ENCODE peak calls at places on chromosome 11, in eight cellular contexts. One of them, this sample, is unnamed.

GRCh38 chr11:71477637-71478011 is 24.6 kb downstream of the NADSYN1 start:
- DNase-seq in A549: no peak
- DNase-seq in endothelial cell: no peak
- DNase-seq in fibroblast of the aortic adventitia: no peak
- DNase-seq in GM12878: no peak
- DNase-seq in neural progenitor cell: peak; percentile 68
- DNase-seq in AG04450: no peak
- DNase-seq in IMR-90: no peak
- DNase-seq in this sample: no peak

GRCh38 chr11:32379714-32380113 is 55.6 kb downstream of the WT1 start:
- DNase-seq in IMR-90: no peak
- DNase-seq in neural progenitor cell: no peak
- DNase-seq in fibroblast of the aortic adventitia: no peak
- DNase-seq in AG04450: no peak
- DNase-seq in GM12878: no peak
- DNase-seq in endothelial cell: no peak
- DNase-seq in A549: no peak
- DNase-seq in this sample: no peak

GRCh38 chr11:117458275-117459120 is 130.8 kb downstream of the CEP164 start:
- DNase-seq in IMR-90: no peak
- DNase-seq in A549: no peak
- DNase-seq in neural progenitor cell: no peak
- DNase-seq in AG04450: no peak
- DNase-seq in endothelial cell: no peak
- DNase-seq in GM12878: no peak
- DNase-seq in fibroblast of the aortic adventitia: no peak
- DNase-seq in this sample: no peak

GRCh38 chr11:45142241-45142885 is 4.1 kb upstream of the PRDM11 start:
- DNase-seq in GM12878: no peak
- DNase-seq in endothelial cell: no peak
- DNase-seq in AG04450: no peak
- DNase-seq in neural progenitor cell: no peak
- DNase-seq in fibroblast of the aortic adventitia: peak; percentile 17
- DNase-seq in IMR-90: peak; percentile 28
- DNase-seq in A549: no peak
- DNase-seq in this sample: no peak

GRCh38 chr11:68411501-68411991 is 49.0 kb upstream of the PPP6R3 start:
- DNase-seq in A549: no peak
- DNase-seq in IMR-90: no peak
- DNase-seq in fibroblast of the aortic adventitia: no peak
- DNase-seq in endothelial cell: no peak
- DNase-seq in neural progenitor cell: no peak
- DNase-seq in AG04450: no peak
- DNase-seq in GM12878: no peak
- DNase-seq in this sample: no peak

GRCh38 chr11:34623463-34623862 is 2.6 kb downstream of the EHF start:
- DNase-seq in neural progenitor cell: no peak
- DNase-seq in AG04450: no peak
- DNase-seq in endothelial cell: no peak
- DNase-seq in fibroblast of the aortic adventitia: no peak
- DNase-seq in GM12878: no peak
- DNase-seq in IMR-90: no peak
- DNase-seq in A549: no peak
- DNase-seq in this sample: no peak

GRCh38 chr11:80542704-80543103 is 1101.9 kb upstream of the TENM4 start:
- DNase-seq in neural progenitor cell: no peak
- DNase-seq in A549: no peak
- DNase-seq in endothelial cell: no peak
- DNase-seq in GM12878: no peak
- DNase-seq in fibroblast of the aortic adventitia: no peak
- DNase-seq in AG04450: no peak
- DNase-seq in IMR-90: no peak
- DNase-seq in this sample: no peak

GRCh38 chr11:25927391-25927790 is 404.5 kb upstream of the ANO3 start:
- DNase-seq in fibroblast of the aortic adventitia: peak; percentile 1
- DNase-seq in GM12878: no peak
- DNase-seq in endothelial cell: no peak
- DNase-seq in AG04450: no peak
- DNase-seq in A549: no peak
- DNase-seq in neural progenitor cell: peak; percentile 78
- DNase-seq in IMR-90: no peak
- DNase-seq in this sample: no peak

GRCh38 chr11:75925785-75926164 is 110.8 kb downstream of the UVRAG start:
- DNase-seq in A549: no peak
- DNase-seq in IMR-90: peak; percentile 28
- DNase-seq in AG04450: no peak
- DNase-seq in fibroblast of the aortic adventitia: peak; percentile 26
- DNase-seq in endothelial cell: no peak
- DNase-seq in GM12878: no peak
- DNase-seq in neural progenitor cell: no peak
- DNase-seq in this sample: no peak

GRCh38 chr11:45328726-45329125 is 42.6 kb upstream of the SYT13 start:
- DNase-seq in A549: no peak
- DNase-seq in neural progenitor cell: no peak
- DNase-seq in GM12878: no peak
- DNase-seq in AG04450: no peak
- DNase-seq in fibroblast of the aortic adventitia: no peak
- DNase-seq in endothelial cell: no peak
- DNase-seq in IMR-90: no peak
- DNase-seq in this sample: no peak

GRCh38 chr11:8871283-8871775 is 39.7 kb upstream of the AKIP1 start:
- DNase-seq in IMR-90: peak; percentile 94
- DNase-seq in fibroblast of the aortic adventitia: peak; percentile 96
- DNase-seq in AG04450: peak; percentile 87
- DNase-seq in endothelial cell: peak; percentile 70
- DNase-seq in GM12878: no peak
- DNase-seq in neural progenitor cell: peak; percentile 87
- DNase-seq in A549: peak; percentile 73
- DNase-seq in this sample: peak; percentile 87

GRCh38 chr11:73288873-73289707 is 17.0 kb downstream of the P2RY6 start:
- DNase-seq in A549: peak; percentile 86
- DNase-seq in endothelial cell: peak; percentile 80
- DNase-seq in fibroblast of the aortic adventitia: peak; percentile 78
- DNase-seq in neural progenitor cell: peak; percentile 88
- DNase-seq in AG04450: no peak
- DNase-seq in IMR-90: peak; percentile 65
- DNase-seq in GM12878: peak; percentile 70
- DNase-seq in this sample: peak; percentile 19

GRCh38 chr11:37907461-37908223 is 1309.6 kb upstream of the RAG2 start:
- DNase-seq in endothelial cell: no peak
- DNase-seq in neural progenitor cell: no peak
- DNase-seq in AG04450: no peak
- DNase-seq in GM12878: no peak
- DNase-seq in IMR-90: no peak
- DNase-seq in fibroblast of the aortic adventitia: no peak
- DNase-seq in A549: no peak
- DNase-seq in this sample: no peak

GRCh38 chr11:121249039-121249663 is 43.4 kb upstream of the SC5D start:
- DNase-seq in IMR-90: peak; percentile 48
- DNase-seq in A549: peak; percentile 9
- DNase-seq in fibroblast of the aortic adventitia: peak; percentile 59
- DNase-seq in AG04450: no peak
- DNase-seq in neural progenitor cell: peak; percentile 51
- DNase-seq in endothelial cell: no peak
- DNase-seq in GM12878: no peak
- DNase-seq in this sample: peak; percentile 1

GRCh38 chr11:122193457-122193856 is 77.4 kb upstream of the BLID start:
- DNase-seq in A549: no peak
- DNase-seq in GM12878: no peak
- DNase-seq in endothelial cell: no peak
- DNase-seq in fibroblast of the aortic adventitia: no peak
- DNase-seq in neural progenitor cell: no peak
- DNase-seq in IMR-90: no peak
- DNase-seq in AG04450: no peak
- DNase-seq in this sample: no peak

GRCh38 chr11:122706261-122706660 is 50.7 kb downstream of the UBASH3B start:
- DNase-seq in A549: peak; percentile 52
- DNase-seq in AG04450: no peak
- DNase-seq in neural progenitor cell: no peak
- DNase-seq in IMR-90: peak; percentile 78
- DNase-seq in fibroblast of the aortic adventitia: peak; percentile 48
- DNase-seq in endothelial cell: no peak
- DNase-seq in GM12878: no peak
- DNase-seq in this sample: no peak

GRCh38 chr11:86041975-86042378 is 26.9 kb downstream of the PICALM start:
- DNase-seq in GM12878: peak; percentile 60
- DNase-seq in neural progenitor cell: peak; percentile 88
- DNase-seq in fibroblast of the aortic adventitia: peak; percentile 97
- DNase-seq in endothelial cell: peak; percentile 67
- DNase-seq in AG04450: peak; percentile 88
- DNase-seq in A549: peak; percentile 85
- DNase-seq in IMR-90: peak; percentile 94
- DNase-seq in this sample: peak; percentile 81

GRCh38 chr11:69446108-69446507 is 35.4 kb upstream of the LINC01488 start:
- DNase-seq in GM12878: no peak
- DNase-seq in endothelial cell: no peak
- DNase-seq in fibroblast of the aortic adventitia: no peak
- DNase-seq in A549: no peak
- DNase-seq in neural progenitor cell: no peak
- DNase-seq in AG04450: no peak
- DNase-seq in IMR-90: no peak
- DNase-seq in this sample: no peak

DNA sequence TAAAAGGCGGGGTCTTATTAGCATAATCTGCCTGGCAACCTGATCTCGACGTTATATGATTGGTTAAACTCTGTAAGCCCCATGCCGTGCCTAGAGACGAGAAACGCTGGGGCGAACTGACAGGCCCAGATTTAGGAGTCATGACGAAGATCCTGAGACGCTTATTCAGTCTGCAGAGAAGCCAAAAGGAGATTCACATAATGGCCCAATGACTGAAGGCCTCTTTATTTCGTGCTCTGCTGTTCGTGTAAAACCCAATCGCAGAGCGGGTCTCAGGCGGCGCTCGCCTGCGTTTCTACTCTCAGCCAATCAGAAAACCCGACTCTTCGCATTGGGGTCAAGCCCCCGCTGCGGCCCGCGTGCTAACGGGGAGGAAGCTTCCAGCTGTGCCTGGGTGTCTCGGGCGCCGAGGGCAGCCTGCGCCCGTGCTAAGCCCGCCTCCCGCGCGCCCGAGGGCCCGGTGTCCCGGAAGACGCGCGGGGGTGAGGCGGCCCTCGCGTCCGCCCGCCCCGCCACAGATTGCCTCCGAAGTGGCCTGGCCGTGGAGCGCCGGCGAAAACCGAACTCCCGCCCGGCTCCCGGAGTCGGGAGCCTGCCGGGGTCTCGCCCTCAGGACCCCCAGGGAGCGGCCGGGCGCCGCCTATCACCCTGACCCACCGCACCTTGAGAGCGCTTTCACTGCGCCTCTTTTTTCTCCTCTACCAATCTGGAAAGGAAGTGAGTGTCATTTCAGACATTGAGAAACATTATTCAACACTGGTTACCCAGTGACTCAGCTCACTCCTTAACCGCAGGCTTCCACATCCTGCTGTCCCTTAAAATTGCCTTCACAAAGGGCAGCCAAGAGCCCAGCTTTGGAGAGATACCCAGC is 446 bp upstream of the PRDM10 start:
- DNase-seq in endothelial cell: peak; percentile 87
- DNase-seq in GM12878: peak; percentile 95
- DNase-seq in AG04450: peak; percentile 94
- DNase-seq in A549: peak; percentile 95
- DNase-seq in neural progenitor cell: peak; percentile 96
- DNase-seq in fibroblast of the aortic adventitia: peak; percentile 100
- DNase-seq in IMR-90: peak; percentile 98
- DNase-seq in this sample: peak; percentile 96
- TF ChIP-seq CTCF in endothelial cell: no peak
- TF ChIP-seq CTCF in GM12878: no peak
- TF ChIP-seq CTCF in AG04450: no peak
- TF ChIP-seq CTCF in A549: no peak
- TF ChIP-seq CTCF in neural progenitor cell: no peak
- TF ChIP-seq CTCF in fibroblast of the aortic adventitia: no peak
- TF ChIP-seq CTCF in IMR-90: no peak
- TF ChIP-seq CTCF in this sample: no peak

GRCh38 chr11:130609121-130610035 is 160.9 kb downstream of the ADAMTS15 start:
- DNase-seq in A549: no peak
- DNase-seq in endothelial cell: no peak
- DNase-seq in neural progenitor cell: no peak
- DNase-seq in AG04450: no peak
- DNase-seq in GM12878: no peak
- DNase-seq in IMR-90: no peak
- DNase-seq in fibroblast of the aortic adventitia: peak; percentile 96
- DNase-seq in this sample: no peak
- TF ChIP-seq CTCF in A549: no peak
- TF ChIP-seq CTCF in endothelial cell: no peak
- TF ChIP-seq CTCF in neural progenitor cell: no peak
- TF ChIP-seq CTCF in AG04450: no peak
- TF ChIP-seq CTCF in GM12878: no peak
- TF ChIP-seq CTCF in IMR-90: no peak
- TF ChIP-seq CTCF in fibroblast of the aortic adventitia: no peak
- TF ChIP-seq CTCF in this sample: no peak

GRCh38 chr11:107741044-107741823 is 29.4 kb upstream of the SLN start:
- DNase-seq in neural progenitor cell: peak; percentile 46
- DNase-seq in fibroblast of the aortic adventitia: peak; percentile 45
- DNase-seq in GM12878: peak; percentile 25
- DNase-seq in AG04450: peak; percentile 13
- DNase-seq in endothelial cell: peak; percentile 7
- DNase-seq in A549: peak; percentile 18
- DNase-seq in IMR-90: peak; percentile 44
- DNase-seq in this sample: no peak
- TF ChIP-seq CTCF in neural progenitor cell: peak; percentile 68
- TF ChIP-seq CTCF in fibroblast of the aortic adventitia: peak; percentile 72
- TF ChIP-seq CTCF in GM12878: peak; percentile 87
- TF ChIP-seq CTCF in AG04450: peak; percentile 80
- TF ChIP-seq CTCF in endothelial cell: peak; percentile 40
- TF ChIP-seq CTCF in A549: peak; percentile 37
- TF ChIP-seq CTCF in IMR-90: peak; percentile 59
- TF ChIP-seq CTCF in this sample: peak; percentile 61

DNA sequence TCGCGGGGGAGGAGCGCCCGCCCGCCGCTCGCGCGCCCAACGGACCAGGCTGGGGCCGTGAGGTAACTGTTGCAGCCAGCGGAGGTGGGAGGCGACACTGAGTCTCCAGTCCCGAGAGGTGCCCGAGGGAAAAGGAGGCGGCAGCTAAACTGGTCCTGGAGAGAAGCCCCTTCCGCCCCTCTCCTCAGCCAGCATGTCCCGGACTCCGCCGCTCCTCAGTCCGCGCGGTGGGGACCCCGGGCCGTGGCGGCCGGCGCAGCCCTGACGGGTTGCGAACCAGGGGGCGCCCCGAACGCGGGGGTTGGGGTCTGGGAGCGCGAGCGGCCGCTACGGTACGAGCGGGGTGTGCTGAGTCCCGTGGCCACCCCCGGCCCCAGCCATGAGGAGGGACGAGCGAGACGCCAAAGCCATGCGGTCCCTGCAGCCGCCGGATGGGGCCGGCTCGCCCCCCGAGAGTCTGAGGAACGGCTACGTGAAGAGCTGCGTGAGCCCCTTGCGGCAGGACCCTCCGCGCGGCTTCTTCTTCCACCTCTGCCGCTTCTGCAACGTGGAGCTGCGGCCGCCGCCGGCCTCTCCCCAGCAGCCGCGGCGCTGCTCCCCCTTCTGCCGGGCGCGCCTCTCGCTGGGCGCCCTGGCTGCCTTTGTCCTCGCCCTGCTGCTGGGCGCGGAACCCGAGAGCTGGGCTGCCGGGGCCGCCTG is at the start of gene PDE3B:
- DNase-seq in IMR-90: peak; percentile 27
- DNase-seq in A549: peak; percentile 83
- DNase-seq in GM12878: no peak
- DNase-seq in AG04450: no peak
- DNase-seq in endothelial cell: peak; percentile 67
- DNase-seq in neural progenitor cell: peak; percentile 92
- DNase-seq in fibroblast of the aortic adventitia: peak; percentile 14
- DNase-seq in this sample: no peak
- TF ChIP-seq CTCF in IMR-90: no peak
- TF ChIP-seq CTCF in A549: peak; percentile 17
- TF ChIP-seq CTCF in GM12878: no peak
- TF ChIP-seq CTCF in AG04450: no peak
- TF ChIP-seq CTCF in endothelial cell: no peak
- TF ChIP-seq CTCF in neural progenitor cell: peak; percentile 31
- TF ChIP-seq CTCF in fibroblast of the aortic adventitia: no peak
- TF ChIP-seq CTCF in this sample: no peak

GRCh38 chr11:19628018-19628417 is 84.6 kb upstream of the NAV2 start:
- DNase-seq in neural progenitor cell: no peak
- DNase-seq in IMR-90: peak; percentile 59
- DNase-seq in A549: no peak
- DNase-seq in GM12878: no peak
- DNase-seq in fibroblast of the aortic adventitia: peak; percentile 83
- DNase-seq in AG04450: no peak
- DNase-seq in endothelial cell: no peak
- DNase-seq in this sample: no peak
- TF ChIP-seq CTCF in neural progenitor cell: no peak
- TF ChIP-seq CTCF in IMR-90: no peak
- TF ChIP-seq CTCF in A549: no peak
- TF ChIP-seq CTCF in GM12878: no peak
- TF ChIP-seq CTCF in fibroblast of the aortic adventitia: peak; percentile 32
- TF ChIP-seq CTCF in AG04450: no peak
- TF ChIP-seq CTCF in endothelial cell: no peak
- TF ChIP-seq CTCF in this sample: no peak